ENCODE peak calls at places on chromosomes 12 and 14, in five cellular contexts. One of them, this sample, is unnamed.

GRCh38 chr12:42094277-42094676 is 50.4 kb downstream of the GXYLT1 start:
- DNase-seq in right atrium auricular region: no peak
- DNase-seq in HFF-Myc: peak
- DNase-seq in spleen: no peak
- DNase-seq in heart left ventricle: no peak
- DNase-seq in this sample: no peak

GRCh38 chr12:1479645-1480044 is 114.7 kb downstream of the FBXL14 start:
- DNase-seq in right atrium auricular region: no peak
- DNase-seq in HFF-Myc: no peak
- DNase-seq in spleen: no peak
- DNase-seq in heart left ventricle: no peak
- DNase-seq in this sample: no peak

GRCh38 chr14:28783593-28784143 is 17.1 kb downstream of the FOXG1 start:
- DNase-seq in right atrium auricular region: no peak
- DNase-seq in HFF-Myc: no peak
- DNase-seq in spleen: no peak
- DNase-seq in heart left ventricle: no peak
- DNase-seq in this sample: no peak

GRCh38 chr12:72790273-72790672 is 518.1 kb downstream of the TRHDE start:
- DNase-seq in right atrium auricular region: no peak
- DNase-seq in HFF-Myc: no peak
- DNase-seq in spleen: no peak
- DNase-seq in heart left ventricle: no peak
- DNase-seq in this sample: no peak

GRCh38 chr12:104565606-104566243 is 109.0 kb downstream of the CHST11 start:
- DNase-seq in right atrium auricular region: no peak
- DNase-seq in HFF-Myc: no peak
- DNase-seq in spleen: no peak
- DNase-seq in heart left ventricle: no peak
- DNase-seq in this sample: no peak

GRCh38 chr12:16021666-16022065 is 110.5 kb downstream of the DERA start:
- DNase-seq in right atrium auricular region: no peak
- DNase-seq in HFF-Myc: no peak
- DNase-seq in spleen: no peak
- DNase-seq in heart left ventricle: no peak
- DNase-seq in this sample: no peak

GRCh38 chr14:54807428-54807827 is 95.2 kb downstream of the GCH1 start:
- DNase-seq in right atrium auricular region: no peak
- DNase-seq in HFF-Myc: no peak
- DNase-seq in spleen: no peak
- DNase-seq in heart left ventricle: no peak
- DNase-seq in this sample: no peak

GRCh38 chr14:22561366-22561660 is 27.7 kb downstream of the DAD1 start:
- DNase-seq in right atrium auricular region: no peak
- DNase-seq in HFF-Myc: no peak
- DNase-seq in spleen: no peak
- DNase-seq in heart left ventricle: no peak
- DNase-seq in this sample: no peak

GRCh38 chr12:107560194-107560905 is 125.2 kb upstream of the PWP1 start:
- DNase-seq in right atrium auricular region: no peak
- DNase-seq in HFF-Myc: no peak
- DNase-seq in spleen: no peak
- DNase-seq in heart left ventricle: no peak
- DNase-seq in this sample: no peak

GRCh38 chr12:107557589-107558100 is 128.0 kb upstream of the PWP1 start:
- DNase-seq in right atrium auricular region: no peak
- DNase-seq in HFF-Myc: no peak
- DNase-seq in spleen: no peak
- DNase-seq in heart left ventricle: no peak
- DNase-seq in this sample: no peak

GRCh38 chr12:107558816-107559382 is 126.7 kb upstream of the PWP1 start:
- DNase-seq in right atrium auricular region: no peak
- DNase-seq in HFF-Myc: no peak
- DNase-seq in spleen: no peak
- DNase-seq in heart left ventricle: no peak
- DNase-seq in this sample: no peak

GRCh38 chr12:107557026-107557425 is 128.6 kb upstream of the PWP1 start:
- DNase-seq in right atrium auricular region: no peak
- DNase-seq in HFF-Myc: no peak
- DNase-seq in spleen: no peak
- DNase-seq in heart left ventricle: no peak
- DNase-seq in this sample: no peak

GRCh38 chr12:107558141-107558815 is 127.3 kb upstream of the PWP1 start:
- DNase-seq in right atrium auricular region: no peak
- DNase-seq in HFF-Myc: no peak
- DNase-seq in spleen: no peak
- DNase-seq in heart left ventricle: no peak
- DNase-seq in this sample: no peak
- TF ChIP-seq CTCF in right atrium auricular region: no peak
- TF ChIP-seq CTCF in HFF-Myc: no peak
- TF ChIP-seq CTCF in spleen: no peak
- TF ChIP-seq CTCF in heart left ventricle: no peak
- TF ChIP-seq CTCF in this sample: no peak

GRCh38 chr14:75793806-75794205 is 132.8 kb downstream of the TTLL5 start:
- DNase-seq in right atrium auricular region: no peak
- DNase-seq in HFF-Myc: no peak
- DNase-seq in spleen: no peak
- DNase-seq in heart left ventricle: no peak
- DNase-seq in this sample: no peak
- TF ChIP-seq CTCF in right atrium auricular region: peak
- TF ChIP-seq CTCF in HFF-Myc: peak
- TF ChIP-seq CTCF in spleen: no peak
- TF ChIP-seq CTCF in heart left ventricle: no peak
- TF ChIP-seq CTCF in this sample: no peak

GRCh38 chr12:14716848-14717444 is 20.5 kb upstream of the GUCY2C start:
- DNase-seq in right atrium auricular region: no peak
- DNase-seq in HFF-Myc: peak
- DNase-seq in spleen: no peak
- DNase-seq in heart left ventricle: no peak
- DNase-seq in this sample: peak
- TF ChIP-seq CTCF in right atrium auricular region: peak
- TF ChIP-seq CTCF in HFF-Myc: peak
- TF ChIP-seq CTCF in spleen: peak
- TF ChIP-seq CTCF in heart left ventricle: peak
- TF ChIP-seq CTCF in this sample: peak

GRCh38 chr12:107404981-107405380 is 280.6 kb upstream of the PWP1 start:
- DNase-seq in right atrium auricular region: no peak
- DNase-seq in HFF-Myc: no peak
- DNase-seq in spleen: no peak
- DNase-seq in heart left ventricle: no peak
- DNase-seq in this sample: no peak
- TF ChIP-seq CTCF in right atrium auricular region: peak
- TF ChIP-seq CTCF in HFF-Myc: peak
- TF ChIP-seq CTCF in spleen: no peak
- TF ChIP-seq CTCF in heart left ventricle: no peak
- TF ChIP-seq CTCF in this sample: peak

GRCh38 chr12:52178443-52178842 is 13.4 kb downstream of the KRT80 start:
- DNase-seq in right atrium auricular region: no peak
- DNase-seq in HFF-Myc: no peak
- DNase-seq in spleen: no peak
- DNase-seq in heart left ventricle: no peak
- DNase-seq in this sample: no peak

GRCh38 chr12:52178984-52179383 is 12.8 kb downstream of the KRT80 start:
- DNase-seq in right atrium auricular region: no peak
- DNase-seq in HFF-Myc: no peak
- DNase-seq in spleen: no peak
- DNase-seq in heart left ventricle: no peak
- DNase-seq in this sample: no peak

GRCh38 chr12:52172956-52173355 is 18.9 kb downstream of the KRT80 start:
- DNase-seq in right atrium auricular region: no peak
- DNase-seq in HFF-Myc: no peak
- DNase-seq in spleen: no peak
- DNase-seq in heart left ventricle: no peak
- DNase-seq in this sample: no peak

GRCh38 chr12:52173526-52173925 is 18.3 kb downstream of the KRT80 start:
- DNase-seq in right atrium auricular region: no peak
- DNase-seq in HFF-Myc: no peak
- DNase-seq in spleen: no peak
- DNase-seq in heart left ventricle: no peak
- DNase-seq in this sample: no peak

GRCh38 chr12:52175411-52176350 is 16.1 kb downstream of the KRT80 start:
- DNase-seq in right atrium auricular region: no peak
- DNase-seq in HFF-Myc: no peak
- DNase-seq in spleen: no peak
- DNase-seq in heart left ventricle: no peak
- DNase-seq in this sample: no peak
- TF ChIP-seq CTCF in right atrium auricular region: no peak
- TF ChIP-seq CTCF in HFF-Myc: peak
- TF ChIP-seq CTCF in spleen: no peak
- TF ChIP-seq CTCF in heart left ventricle: peak
- TF ChIP-seq CTCF in this sample: peak

DNA sequence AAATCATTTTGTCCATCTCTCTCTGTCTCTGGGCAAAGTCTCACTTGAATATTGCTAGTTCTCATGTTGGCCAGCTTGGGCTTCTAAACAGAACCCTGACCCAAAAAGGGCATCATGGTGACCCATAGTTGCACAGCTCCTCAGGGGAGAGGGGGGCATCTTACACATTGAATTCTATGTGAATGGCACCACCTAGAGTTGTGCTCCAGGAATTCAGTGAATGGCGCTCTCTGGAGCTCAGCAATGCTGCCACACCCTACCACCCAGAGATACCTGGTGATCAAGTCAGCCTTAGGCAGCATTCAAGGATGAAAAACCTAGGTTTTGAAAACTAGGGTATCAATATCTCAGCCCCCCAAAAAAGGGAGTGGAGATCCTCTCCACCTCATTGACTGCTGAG is 50.6 kb downstream of the SMUG1 start:
- DNase-seq in right atrium auricular region: no peak
- DNase-seq in HFF-Myc: no peak
- DNase-seq in spleen: no peak
- DNase-seq in heart left ventricle: no peak
- DNase-seq in this sample: no peak
- TF ChIP-seq CTCF in right atrium auricular region: no peak
- TF ChIP-seq CTCF in HFF-Myc: no peak
- TF ChIP-seq CTCF in spleen: no peak
- TF ChIP-seq CTCF in heart left ventricle: no peak
- TF ChIP-seq CTCF in this sample: no peak

DNA sequence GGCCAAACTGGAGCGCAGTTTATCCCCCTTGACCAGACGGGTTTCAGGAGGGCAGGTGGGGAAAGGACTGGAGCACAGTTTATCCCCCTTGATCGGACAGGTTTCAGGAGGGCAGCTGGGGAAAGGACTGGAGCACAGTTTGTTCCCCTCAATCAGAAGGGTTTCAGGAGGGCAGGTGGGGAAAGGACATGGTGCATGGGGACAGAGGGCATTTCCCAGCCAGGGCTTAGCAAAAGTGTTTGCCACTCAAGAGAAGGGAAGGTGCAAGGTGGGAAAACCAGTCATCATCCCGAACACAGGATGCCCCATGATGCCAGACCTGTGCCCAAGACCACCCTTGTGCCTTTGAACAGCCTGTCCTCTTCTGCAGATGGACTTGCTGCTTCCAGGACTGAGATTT is 54.7 kb downstream of the SPTB start:
- DNase-seq in right atrium auricular region: no peak
- DNase-seq in HFF-Myc: no peak
- DNase-seq in spleen: no peak
- DNase-seq in heart left ventricle: no peak
- DNase-seq in this sample: no peak
- TF ChIP-seq CTCF in right atrium auricular region: no peak
- TF ChIP-seq CTCF in HFF-Myc: no peak
- TF ChIP-seq CTCF in spleen: no peak
- TF ChIP-seq CTCF in heart left ventricle: no peak
- TF ChIP-seq CTCF in this sample: no peak

DNA sequence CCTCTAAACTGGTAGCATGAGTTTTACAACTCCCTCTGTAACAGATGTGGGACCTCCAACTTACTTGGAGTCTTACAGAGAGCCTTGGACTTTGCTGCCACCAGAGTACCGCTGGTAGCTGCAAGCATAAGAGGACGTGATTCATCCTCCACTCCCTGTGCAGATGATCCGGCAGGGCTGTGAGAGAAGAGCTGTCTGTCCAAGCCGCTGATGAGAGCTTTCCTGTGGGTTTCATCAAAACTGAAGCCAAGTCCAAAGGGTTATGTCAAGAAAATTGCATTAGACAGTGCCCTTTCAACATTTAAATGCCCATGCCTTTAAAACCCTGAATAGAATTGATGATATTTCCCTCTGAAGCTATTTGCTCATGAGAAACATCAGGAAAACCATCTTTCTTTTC is 85.8 kb downstream of the LLPH start:
- DNase-seq in right atrium auricular region: no peak
- DNase-seq in HFF-Myc: no peak
- DNase-seq in spleen: no peak
- DNase-seq in heart left ventricle: no peak
- DNase-seq in this sample: no peak
- TF ChIP-seq CTCF in right atrium auricular region: no peak
- TF ChIP-seq CTCF in HFF-Myc: no peak
- TF ChIP-seq CTCF in spleen: no peak
- TF ChIP-seq CTCF in heart left ventricle: no peak
- TF ChIP-seq CTCF in this sample: no peak

GRCh38 chr14:90599748-90600507 is 203.1 kb downstream of the CALM1 start:
- DNase-seq in right atrium auricular region: no peak
- DNase-seq in HFF-Myc: no peak
- DNase-seq in spleen: no peak
- DNase-seq in heart left ventricle: no peak
- DNase-seq in this sample: no peak
- TF ChIP-seq CTCF in right atrium auricular region: peak
- TF ChIP-seq CTCF in HFF-Myc: peak
- TF ChIP-seq CTCF in spleen: no peak
- TF ChIP-seq CTCF in heart left ventricle: no peak
- TF ChIP-seq CTCF in this sample: peak